ENCODE peak calls at places on chromosomes 4 and X, in four cellular contexts. B is dorsolateral prefrontal cortex, R is fibroblast of lung, U is GM06990. J is an unnamed sample.
A peak's percentile ranks its signal among the peaks of the same experiment; 100 is the strongest.

GRCh38 chrX:38859602-38860001 is 58.3 kb downstream of the MID1IP1 start:
- DNase-seq in R (peak; percentile 37), B (no peak), U (no peak), J (no peak)

GRCh38 chrX:109990582-109991276 is 12.2 kb upstream of the TMEM164 start:
- DNase-seq in U (no peak), B (no peak), R (no peak), J (no peak)

GRCh38 chr4:152045781-152046571 is 285.2 kb upstream of the GATB start:
- DNase-seq in R (no peak), B (no peak), U (peak; percentile 28), J (no peak)

GRCh38 chrX:151151668-151152267 is 24.6 kb upstream of the GPR50 start:
- DNase-seq in R (peak; percentile 63), B (no peak), U (peak; percentile 24), J (no peak)

GRCh38 chr4:139555705-139556070 is 331 bp downstream of the SETD7 start:
- DNase-seq in R (peak; percentile 45), U (no peak), B (peak; percentile 62), J (no peak)

GRCh38 chr4:123659759-123660158 is 263.2 kb downstream of the SPRY1 start:
- DNase-seq in B (no peak), U (no peak), R (peak; percentile 42), J (no peak)

GRCh38 chr4:3642056-3642630 is 109.9 kb upstream of the LRPAP1 start:
- DNase-seq in B (no peak), U (no peak), R (no peak), J (no peak)

GRCh38 chr4:110631582-110632505 is 9.0 kb upstream of the PITX2 start:
- DNase-seq in B (no peak), R (peak; percentile 86), U (peak; percentile 62), J (no peak)

GRCh38 chr4:150578745-150579470 is 3.0 kb upstream of the MAB21L2 start:
- DNase-seq in B (no peak), R (peak; percentile 55), U (no peak), J (no peak)

GRCh38 chr4:116925900-116926457 is 159.4 kb downstream of the TRAM1L1 start:
- DNase-seq in R (no peak), B (peak; percentile 41), U (no peak), J (no peak)

GRCh38 chr4:111499291-111499690 is 646.0 kb upstream of the FAM241A start:
- DNase-seq in U (no peak), R (no peak), B (no peak), J (no peak)

GRCh38 chr4:128451270-128451905 is 163.8 kb upstream of the PGRMC2 start:
- DNase-seq in U (no peak), B (no peak), R (no peak), J (no peak)

GRCh38 chr4:36244257-36245084 is at the start of gene ARAP2:
- DNase-seq in U (peak; percentile 87), B (peak; percentile 79), R (peak; percentile 12), J (peak; percentile 51)

GRCh38 chr4:26061248-26061986 is 147.4 kb downstream of the SMIM20 start:
- DNase-seq in U (no peak), R (peak; percentile 52), B (no peak), J (no peak)

GRCh38 chr4:53161475-53162423 is 204.1 kb downstream of the SCFD2 start:
- DNase-seq in U (no peak), R (peak; percentile 19), B (no peak), J (no peak)

GRCh38 chr4:71201817-71202576 is 136.8 kb upstream of the SLC4A4 start:
- DNase-seq in B (no peak), U (no peak), R (no peak), J (no peak)

GRCh38 chr4:147964519-147964918 is 232.6 kb downstream of the ARHGAP10 start:
- DNase-seq in R (peak; percentile 57), U (no peak), B (no peak), J (no peak)

GRCh38 chrX:131763674-131764073 is 219.8 kb downstream of the OR13H1 start:
- DNase-seq in R (no peak), U (peak; percentile 74), B (peak; percentile 77), J (peak; percentile 81)
- TF ChIP-seq CTCF in R (no peak), U (peak; percentile 59), B (no peak), J (no peak)

GRCh38 chrX:74527344-74527743 is 87.1 kb downstream of the RLIM start:
- DNase-seq in R (no peak), B (no peak), U (no peak), J (no peak)

GRCh38 chrX:74531081-74531480 is 83.3 kb downstream of the RLIM start:
- DNase-seq in U (no peak), B (no peak), R (no peak), J (no peak)

GRCh38 chrX:74525116-74525515 is 89.3 kb downstream of the RLIM start:
- DNase-seq in U (no peak), B (no peak), R (peak; percentile 45), J (no peak)

GRCh38 chrX:74526786-74527185 is 87.6 kb downstream of the RLIM start:
- DNase-seq in U (no peak), R (no peak), B (no peak), J (no peak)

GRCh38 chrX:74529311-74529710 is 85.1 kb downstream of the RLIM start:
- DNase-seq in B (no peak), U (no peak), R (no peak), J (no peak)
- TF ChIP-seq CTCF in B (no peak), U (no peak), R (no peak), J (no peak)

GRCh38 chrX:131621650-131622049 is 77.8 kb downstream of the OR13H1 start:
- DNase-seq in B (no peak), R (peak; percentile 7), U (no peak), J (no peak)

GRCh38 chrX:131626681-131627296 is 82.9 kb downstream of the OR13H1 start:
- DNase-seq in R (peak; percentile 66), U (no peak), B (no peak), J (no peak)
- TF ChIP-seq CTCF in R (peak; percentile 9), U (no peak), B (no peak), J (no peak)

GRCh38 chr4:87510747-87511146 is 18.4 kb downstream of the SPARCL1 start:
- DNase-seq in U (no peak), R (no peak), B (no peak), J (no peak)

GRCh38 chr4:87511500-87511899 is 17.7 kb downstream of the SPARCL1 start:
- DNase-seq in U (no peak), R (no peak), B (no peak), J (no peak)

GRCh38 chr4:87502580-87503238 is 26.5 kb downstream of the SPARCL1 start:
- DNase-seq in B (no peak), R (no peak), U (no peak), J (no peak)

GRCh38 chr4:87506974-87507701 is 22.0 kb downstream of the SPARCL1 start:
- DNase-seq in R (peak; percentile 92), U (no peak), B (no peak), J (no peak)

DNA sequence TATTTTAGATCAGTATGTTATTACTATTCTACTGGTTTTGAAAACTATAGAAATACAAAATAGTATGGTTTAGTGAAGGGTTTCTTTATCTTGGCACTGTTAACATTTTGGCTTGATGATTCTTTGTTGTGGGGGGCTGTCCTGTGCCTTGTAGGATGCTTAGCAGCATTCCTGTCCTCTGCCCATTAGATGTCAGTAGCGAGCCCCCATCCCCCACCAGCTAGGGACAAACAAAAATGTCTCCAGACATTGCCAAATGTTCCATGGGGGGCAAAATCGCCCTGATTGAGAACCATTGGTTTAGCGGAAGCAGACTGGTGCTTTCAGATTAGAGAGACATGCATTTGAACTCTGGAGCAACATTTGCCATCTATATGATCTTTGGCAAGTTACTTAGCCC is 23.3 kb downstream of the SPARCL1 start:
- DNase-seq in R (no peak), B (no peak), U (no peak), J (no peak)
- TF ChIP-seq CTCF in R (no peak), B (no peak), U (peak; percentile 35), J (no peak)

GRCh38 chr4:23456864-23457263 is 433.0 kb downstream of the PPARGC1A start:
- DNase-seq in U (no peak), R (no peak), B (no peak), J (no peak)

GRCh38 chr4:23458061-23458460 is 431.8 kb downstream of the PPARGC1A start:
- DNase-seq in U (no peak), B (no peak), R (no peak), J (no peak)

DNA sequence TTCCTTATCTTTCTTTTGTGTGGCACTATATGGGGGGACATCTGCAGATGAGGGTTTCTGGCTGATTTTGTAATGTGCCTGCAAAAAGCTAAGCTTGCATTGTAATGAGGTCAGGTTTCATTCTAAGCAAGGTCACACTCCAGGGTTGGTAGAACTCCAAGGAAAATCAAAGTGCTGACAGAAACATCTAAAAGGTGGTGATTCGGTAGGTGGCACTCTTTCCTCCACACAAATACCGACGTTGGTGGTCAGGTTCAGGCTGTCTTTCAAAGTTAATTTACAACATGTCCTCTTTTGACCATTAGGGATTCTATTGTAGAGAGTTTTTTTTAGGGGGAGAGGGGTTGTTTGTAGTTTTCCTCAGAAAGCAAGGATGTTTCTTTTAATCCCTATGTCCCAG is 434.4 kb downstream of the PPARGC1A start:
- DNase-seq in R (peak; percentile 40), B (no peak), U (no peak), J (no peak)
- TF ChIP-seq CTCF in R (no peak), B (no peak), U (no peak), J (no peak)

GRCh38 chrX:31201503-31201902 is 129.7 kb upstream of the FTHL17 start:
- DNase-seq in R (no peak), U (no peak), B (no peak), J (no peak)
- TF ChIP-seq CTCF in R (no peak), U (no peak), B (no peak), J (no peak)

GRCh38 chrX:129634541-129634940 is 20.2 kb downstream of the APLN start:
- DNase-seq in R (no peak), U (no peak), B (no peak), J (no peak)

GRCh38 chrX:129640737-129641136 is 14.0 kb downstream of the APLN start:
- DNase-seq in R (no peak), U (no peak), B (no peak), J (no peak)

GRCh38 chrX:129636175-129636681 is 18.5 kb downstream of the APLN start:
- DNase-seq in B (no peak), R (no peak), U (no peak), J (no peak)

GRCh38 chrX:129638917-129639316 is 15.8 kb downstream of the APLN start:
- DNase-seq in U (no peak), R (no peak), B (no peak), J (no peak)

GRCh38 chrX:129637217-129638109 is 17.3 kb downstream of the APLN start:
- DNase-seq in R (peak; percentile 69), U (peak; percentile 23), B (peak; percentile 79), J (peak; percentile 54)
- TF ChIP-seq CTCF in R (peak; percentile 78), U (peak; percentile 98), B (peak; percentile 85), J (peak; percentile 74)

GRCh38 chrX:153687121-153688039 is at the start of gene SLC6A8:
- DNase-seq in U (no peak), R (peak; percentile 52), B (peak; percentile 83), J (peak; percentile 21)
- TF ChIP-seq CTCF in U (peak; percentile 42), R (peak; percentile 11), B (peak; percentile 35), J (peak; percentile 7)

GRCh38 chr4:155773196-155773800 is 14.5 kb downstream of the GUCY1B1 start:
- DNase-seq in U (no peak), B (no peak), R (peak; percentile 59), J (no peak)
- TF ChIP-seq CTCF in U (no peak), B (no peak), R (no peak), J (no peak)